ENCODE peak calls at places on chromosomes 13 and 19, in five cellular contexts. One of them, this sample, is unnamed.
A peak's percentile ranks its signal among the peaks of the same experiment; 100 is the strongest.

GRCh38 chr13:111049791-111050538 is 65.1 kb upstream of the ARHGEF7 start:
- DNase-seq in IMR-90: no peak
- DNase-seq in neuronal stem cell: no peak
- DNase-seq in mesenchymal stem cell: peak; percentile 43
- DNase-seq in H1: no peak
- DNase-seq in this sample: no peak

GRCh38 chr19:5106971-5107370 is 138.1 kb downstream of the KDM4B start:
- DNase-seq in neuronal stem cell: no peak
- DNase-seq in mesenchymal stem cell: no peak
- DNase-seq in IMR-90: no peak
- DNase-seq in H1: no peak
- DNase-seq in this sample: no peak

GRCh38 chr13:67117010-67117550 is 113.1 kb downstream of the PCDH9 start:
- DNase-seq in neuronal stem cell: peak; percentile 52
- DNase-seq in IMR-90: no peak
- DNase-seq in mesenchymal stem cell: no peak
- DNase-seq in H1: no peak
- DNase-seq in this sample: no peak

GRCh38 chr13:40440990-40441820 is 225.2 kb downstream of the FOXO1 start:
- DNase-seq in H1: no peak
- DNase-seq in neuronal stem cell: no peak
- DNase-seq in mesenchymal stem cell: no peak
- DNase-seq in IMR-90: no peak
- DNase-seq in this sample: no peak

GRCh38 chr13:77530870-77531269 is 4.6 kb upstream of the SCEL start:
- DNase-seq in mesenchymal stem cell: no peak
- DNase-seq in neuronal stem cell: no peak
- DNase-seq in IMR-90: no peak
- DNase-seq in H1: no peak
- DNase-seq in this sample: no peak

GRCh38 chr13:107006646-107007045 is 438.7 kb upstream of the ARGLU1 start:
- DNase-seq in H1: no peak
- DNase-seq in mesenchymal stem cell: no peak
- DNase-seq in neuronal stem cell: no peak
- DNase-seq in IMR-90: peak; percentile 25
- DNase-seq in this sample: no peak

GRCh38 chr19:55165952-55166529 is 372 bp downstream of the DNAAF3 start:
- DNase-seq in mesenchymal stem cell: peak; percentile 87
- DNase-seq in H1: no peak
- DNase-seq in neuronal stem cell: peak; percentile 81
- DNase-seq in IMR-90: peak; percentile 56
- DNase-seq in this sample: peak; percentile 96

GRCh38 chr13:70938462-70938861 is 830.2 kb upstream of the KLHL1 start:
- DNase-seq in neuronal stem cell: no peak
- DNase-seq in IMR-90: no peak
- DNase-seq in H1: no peak
- DNase-seq in mesenchymal stem cell: no peak
- DNase-seq in this sample: no peak

GRCh38 chr19:31894451-31894850 is 451.0 kb upstream of the ZNF507 start:
- DNase-seq in mesenchymal stem cell: no peak
- DNase-seq in H1: no peak
- DNase-seq in neuronal stem cell: no peak
- DNase-seq in IMR-90: no peak
- DNase-seq in this sample: no peak

GRCh38 chr19:38691938-38692457 is 44.5 kb downstream of the ACTN4 start:
- DNase-seq in H1: no peak
- DNase-seq in mesenchymal stem cell: peak; percentile 97
- DNase-seq in IMR-90: peak; percentile 92
- DNase-seq in neuronal stem cell: no peak
- DNase-seq in this sample: no peak

GRCh38 chr13:46303743-46304385 is 83.2 kb downstream of the RUBCNL start:
- DNase-seq in IMR-90: no peak
- DNase-seq in neuronal stem cell: no peak
- DNase-seq in mesenchymal stem cell: no peak
- DNase-seq in H1: no peak
- DNase-seq in this sample: no peak

GRCh38 chr19:35279985-35280821 is 2.1 kb upstream of the HAMP start:
- DNase-seq in neuronal stem cell: no peak
- DNase-seq in H1: no peak
- DNase-seq in mesenchymal stem cell: no peak
- DNase-seq in IMR-90: no peak
- DNase-seq in this sample: no peak

GRCh38 chr13:113943821-113944565 is 29.9 kb downstream of the C13orf46 start:
- DNase-seq in neuronal stem cell: no peak
- DNase-seq in IMR-90: no peak
- DNase-seq in mesenchymal stem cell: no peak
- DNase-seq in H1: no peak
- DNase-seq in this sample: no peak

GRCh38 chr13:113946409-113947181 is 27.3 kb downstream of the C13orf46 start:
- DNase-seq in neuronal stem cell: no peak
- DNase-seq in IMR-90: no peak
- DNase-seq in H1: no peak
- DNase-seq in mesenchymal stem cell: no peak
- DNase-seq in this sample: no peak

GRCh38 chr13:113948034-113948742 is 25.7 kb downstream of the C13orf46 start:
- DNase-seq in neuronal stem cell: no peak
- DNase-seq in H1: no peak
- DNase-seq in IMR-90: no peak
- DNase-seq in mesenchymal stem cell: no peak
- DNase-seq in this sample: no peak

GRCh38 chr13:113947321-113948033 is 26.4 kb downstream of the C13orf46 start:
- DNase-seq in neuronal stem cell: no peak
- DNase-seq in H1: no peak
- DNase-seq in IMR-90: peak; percentile 43
- DNase-seq in mesenchymal stem cell: peak; percentile 43
- DNase-seq in this sample: peak; percentile 34

GRCh38 chr13:113945857-113946408 is 27.9 kb downstream of the C13orf46 start:
- DNase-seq in neuronal stem cell: no peak
- DNase-seq in mesenchymal stem cell: no peak
- DNase-seq in H1: no peak
- DNase-seq in IMR-90: no peak
- DNase-seq in this sample: no peak
- H4K8ac ChIP-seq in neuronal stem cell: no peak overlapping the region
- H4K8ac ChIP-seq in mesenchymal stem cell: no peak overlapping the region
- H4K8ac ChIP-seq in H1: peak overlapping the region; percentile 85
- H4K8ac ChIP-seq in IMR-90: no peak overlapping the region
- H4K8ac ChIP-seq in this sample: no peak overlapping the region

GRCh38 chr19:47253970-47254369 is 2.4 kb upstream of the CCDC9 start:
- DNase-seq in mesenchymal stem cell: no peak
- DNase-seq in neuronal stem cell: no peak
- DNase-seq in IMR-90: no peak
- DNase-seq in H1: no peak
- DNase-seq in this sample: no peak
- H2BK15ac ChIP-seq in mesenchymal stem cell: peak overlapping the region; percentile 55
- H2BK15ac ChIP-seq in neuronal stem cell: no peak overlapping the region
- H2BK15ac ChIP-seq in IMR-90: peak overlapping the region; percentile 98
- H2BK15ac ChIP-seq in H1: no peak overlapping the region
- H2BK15ac ChIP-seq in this sample: no peak overlapping the region

GRCh38 chr19:11356676-11357550 is 1.7 kb downstream of the PLPPR2 start:
- DNase-seq in H1: no peak
- DNase-seq in IMR-90: no peak
- DNase-seq in neuronal stem cell: no peak
- DNase-seq in mesenchymal stem cell: no peak
- DNase-seq in this sample: no peak
- H3K4me3 ChIP-seq in H1: no peak overlapping the region
- H3K4me3 ChIP-seq in IMR-90: no peak overlapping the region
- H3K4me3 ChIP-seq in neuronal stem cell: no peak overlapping the region
- H3K4me3 ChIP-seq in mesenchymal stem cell: no peak overlapping the region
- H3K4me3 ChIP-seq in this sample: no peak overlapping the region

DNA sequence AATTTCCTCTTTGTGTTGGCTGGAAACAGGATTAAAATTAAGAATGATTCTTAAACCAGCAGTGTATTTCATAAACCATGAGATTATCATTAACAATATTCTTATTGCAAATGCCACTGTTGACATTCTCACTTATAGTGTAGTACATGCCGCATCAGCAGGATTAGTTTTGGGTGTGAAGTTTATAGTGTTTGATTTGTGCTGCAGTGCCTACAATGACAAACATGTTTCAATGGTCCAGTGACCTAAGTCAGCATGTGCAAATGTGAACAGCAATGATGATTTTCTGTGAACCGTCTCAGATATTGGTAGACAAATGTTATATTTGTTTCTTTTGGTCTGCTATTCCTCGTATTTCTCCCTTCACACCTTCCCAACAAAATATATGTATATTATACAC is 49.8 kb upstream of the TDRD3 start:
- DNase-seq in mesenchymal stem cell: no peak
- DNase-seq in H1: no peak
- DNase-seq in neuronal stem cell: no peak
- DNase-seq in IMR-90: no peak
- DNase-seq in this sample: no peak
- H4K8ac ChIP-seq in mesenchymal stem cell: no peak overlapping the region
- H4K8ac ChIP-seq in H1: no peak overlapping the region
- H4K8ac ChIP-seq in neuronal stem cell: no peak overlapping the region
- H4K8ac ChIP-seq in IMR-90: no peak overlapping the region
- H4K8ac ChIP-seq in this sample: no peak overlapping the region

GRCh38 chr19:46634045-46634655 is 1.9 kb downstream of the GNG8 start:
- DNase-seq in mesenchymal stem cell: peak; percentile 87
- DNase-seq in IMR-90: peak; percentile 64
- DNase-seq in neuronal stem cell: peak; percentile 89
- DNase-seq in H1: peak; percentile 87
- DNase-seq in this sample: peak; percentile 95

GRCh38 chr19:46633130-46633529 is 2.9 kb downstream of the GNG8 start:
- DNase-seq in IMR-90: no peak
- DNase-seq in mesenchymal stem cell: no peak
- DNase-seq in neuronal stem cell: no peak
- DNase-seq in H1: no peak
- DNase-seq in this sample: no peak

GRCh38 chr19:46629546-46630025 is 4.7 kb upstream of the PTGIR start:
- DNase-seq in IMR-90: no peak
- DNase-seq in mesenchymal stem cell: peak; percentile 58
- DNase-seq in H1: no peak
- DNase-seq in neuronal stem cell: no peak
- DNase-seq in this sample: peak; percentile 37

GRCh38 chr19:46630806-46631205 is 5.2 kb downstream of the GNG8 start:
- DNase-seq in mesenchymal stem cell: no peak
- DNase-seq in H1: no peak
- DNase-seq in IMR-90: no peak
- DNase-seq in neuronal stem cell: no peak
- DNase-seq in this sample: no peak

GRCh38 chr19:46631481-46631880 is 4.5 kb downstream of the GNG8 start:
- DNase-seq in H1: no peak
- DNase-seq in mesenchymal stem cell: peak; percentile 51
- DNase-seq in IMR-90: peak; percentile 61
- DNase-seq in neuronal stem cell: no peak
- DNase-seq in this sample: no peak
- H2BK15ac ChIP-seq in H1: no peak overlapping the region
- H2BK15ac ChIP-seq in mesenchymal stem cell: no peak overlapping the region
- H2BK15ac ChIP-seq in IMR-90: peak overlapping the region; percentile 19
- H2BK15ac ChIP-seq in neuronal stem cell: no peak overlapping the region
- H2BK15ac ChIP-seq in this sample: no peak overlapping the region

DNA sequence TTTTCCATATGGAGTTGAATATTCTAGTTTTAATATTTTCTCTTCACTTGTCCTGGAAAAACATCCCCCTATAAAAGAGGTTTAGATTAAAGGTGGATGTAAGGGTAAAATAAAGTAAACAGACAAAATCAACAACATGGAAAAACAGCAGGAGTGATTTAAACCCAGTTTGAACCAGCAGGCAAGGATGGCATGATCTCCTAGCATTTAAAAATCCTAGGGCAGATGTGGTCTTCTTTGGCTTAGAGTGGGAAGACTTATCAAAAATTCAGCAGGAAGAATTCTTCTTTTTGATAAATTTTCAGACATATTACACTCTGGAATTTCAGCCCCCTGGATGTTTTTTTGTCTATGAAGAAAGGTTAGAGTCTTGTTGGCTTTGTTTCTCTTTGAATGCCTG is 36.5 kb downstream of the CLEC17A start:
- DNase-seq in H1: no peak
- DNase-seq in mesenchymal stem cell: no peak
- DNase-seq in IMR-90: no peak
- DNase-seq in neuronal stem cell: no peak
- DNase-seq in this sample: no peak
- H3K4me3 ChIP-seq in H1: no peak overlapping the region
- H3K4me3 ChIP-seq in mesenchymal stem cell: no peak overlapping the region
- H3K4me3 ChIP-seq in IMR-90: no peak overlapping the region
- H3K4me3 ChIP-seq in neuronal stem cell: no peak overlapping the region
- H3K4me3 ChIP-seq in this sample: no peak overlapping the region

GRCh38 chr19:28643284-28643683 is 569.7 kb downstream of the UQCRFS1 start:
- DNase-seq in neuronal stem cell: no peak
- DNase-seq in H1: no peak
- DNase-seq in IMR-90: no peak
- DNase-seq in mesenchymal stem cell: no peak
- DNase-seq in this sample: no peak

GRCh38 chr19:28641395-28641794 is 571.6 kb downstream of the UQCRFS1 start:
- DNase-seq in neuronal stem cell: no peak
- DNase-seq in IMR-90: no peak
- DNase-seq in mesenchymal stem cell: no peak
- DNase-seq in H1: no peak
- DNase-seq in this sample: peak; percentile 18

GRCh38 chr19:28642787-28643186 is 570.2 kb downstream of the UQCRFS1 start:
- DNase-seq in IMR-90: no peak
- DNase-seq in neuronal stem cell: no peak
- DNase-seq in mesenchymal stem cell: no peak
- DNase-seq in H1: no peak
- DNase-seq in this sample: no peak

GRCh38 chr19:28638445-28638844 is 574.5 kb downstream of the UQCRFS1 start:
- DNase-seq in H1: no peak
- DNase-seq in IMR-90: no peak
- DNase-seq in mesenchymal stem cell: no peak
- DNase-seq in neuronal stem cell: no peak
- DNase-seq in this sample: no peak

DNA sequence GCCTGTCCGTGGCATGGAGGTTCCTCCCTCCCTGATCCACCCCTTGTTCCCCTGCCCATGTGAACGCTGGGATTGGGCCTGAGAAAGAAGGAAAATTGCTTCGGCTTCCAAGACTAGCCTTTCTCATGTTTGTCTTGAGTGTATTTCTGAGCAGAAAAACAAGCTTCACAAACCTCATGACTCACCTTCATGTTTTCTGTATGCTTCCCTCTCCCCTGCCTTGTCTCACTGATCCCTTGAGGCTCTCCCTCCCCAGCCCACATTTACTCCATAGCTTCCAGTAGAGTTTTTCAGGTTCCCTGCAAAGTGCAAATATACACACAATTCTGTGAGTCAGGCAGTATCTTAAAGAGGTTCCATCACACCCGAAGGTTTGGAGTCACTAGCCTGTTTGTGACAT is 572.4 kb downstream of the UQCRFS1 start:
- DNase-seq in neuronal stem cell: no peak
- DNase-seq in mesenchymal stem cell: no peak
- DNase-seq in IMR-90: no peak
- DNase-seq in H1: no peak
- DNase-seq in this sample: no peak
- H4K8ac ChIP-seq in neuronal stem cell: no peak overlapping the region
- H4K8ac ChIP-seq in mesenchymal stem cell: no peak overlapping the region
- H4K8ac ChIP-seq in IMR-90: no peak overlapping the region
- H4K8ac ChIP-seq in H1: no peak overlapping the region
- H4K8ac ChIP-seq in this sample: no peak overlapping the region